ENCODE peak calls at places on chromosome 1, in eight cellular contexts. B is transverse colon, K is ovary, C is coronary artery, G is foreskin fibroblast, M is A549, Q is OCI-LY7, H is fibroblast of mammary gland. L is an unnamed sample.

GRCh38 chr1:105632342-105633196 is 1423.9 kb upstream of the PRMT6 start:
- DNase-seq in B (peak; percentile 17), K (no peak), C (no peak), G (no peak), M (no peak), Q (no peak), H (no peak), L (no peak)

GRCh38 chr1:176046926-176047325 is 160.2 kb downstream of the COP1 start:
- DNase-seq in B (no peak), K (no peak), C (no peak), G (no peak), M (no peak), Q (no peak), H (no peak), L (no peak)

GRCh38 chr1:171948491-171948890 is 107.2 kb downstream of the DNM3 start:
- DNase-seq in B (no peak), K (no peak), C (no peak), G (peak; percentile 52), M (no peak), Q (no peak), H (peak; percentile 14), L (no peak)

GRCh38 chr1:54407957-54408700 is 1.9 kb upstream of the SSBP3 start:
- DNase-seq in B (no peak), K (peak; percentile 59), C (no peak), G (peak; percentile 92), M (peak; percentile 74), Q (no peak), H (peak; percentile 93), L (peak; percentile 91)

GRCh38 chr1:208154040-208154439 is 90.1 kb downstream of the PLXNA2 start:
- DNase-seq in B (peak; percentile 75), K (no peak), C (no peak), G (no peak), M (no peak), Q (no peak), H (no peak), L (no peak)

GRCh38 chr1:168227620-168228019 is 1.8 kb downstream of the SFT2D2 start:
- DNase-seq in B (no peak), K (no peak), C (no peak), G (peak; percentile 34), M (no peak), Q (no peak), H (peak; percentile 80), L (no peak)

GRCh38 chr1:80251591-80251990 is 1245.1 kb upstream of the ADGRL4 start:
- DNase-seq in B (no peak), K (no peak), C (no peak), G (peak; percentile 30), M (no peak), Q (no peak), H (peak; percentile 3), L (no peak)

GRCh38 chr1:153345187-153346066 is 3.2 kb downstream of the PGLYRP4 start:
- DNase-seq in B (no peak), K (no peak), C (peak; percentile 57), G (no peak), M (no peak), Q (no peak), H (no peak), L (no peak)

GRCh38 chr1:5847013-5847654 is 145.1 kb downstream of the NPHP4 start:
- DNase-seq in B (no peak), K (no peak), C (no peak), G (peak; percentile 49), M (no peak), Q (no peak), H (peak; percentile 12), L (no peak)

DNA sequence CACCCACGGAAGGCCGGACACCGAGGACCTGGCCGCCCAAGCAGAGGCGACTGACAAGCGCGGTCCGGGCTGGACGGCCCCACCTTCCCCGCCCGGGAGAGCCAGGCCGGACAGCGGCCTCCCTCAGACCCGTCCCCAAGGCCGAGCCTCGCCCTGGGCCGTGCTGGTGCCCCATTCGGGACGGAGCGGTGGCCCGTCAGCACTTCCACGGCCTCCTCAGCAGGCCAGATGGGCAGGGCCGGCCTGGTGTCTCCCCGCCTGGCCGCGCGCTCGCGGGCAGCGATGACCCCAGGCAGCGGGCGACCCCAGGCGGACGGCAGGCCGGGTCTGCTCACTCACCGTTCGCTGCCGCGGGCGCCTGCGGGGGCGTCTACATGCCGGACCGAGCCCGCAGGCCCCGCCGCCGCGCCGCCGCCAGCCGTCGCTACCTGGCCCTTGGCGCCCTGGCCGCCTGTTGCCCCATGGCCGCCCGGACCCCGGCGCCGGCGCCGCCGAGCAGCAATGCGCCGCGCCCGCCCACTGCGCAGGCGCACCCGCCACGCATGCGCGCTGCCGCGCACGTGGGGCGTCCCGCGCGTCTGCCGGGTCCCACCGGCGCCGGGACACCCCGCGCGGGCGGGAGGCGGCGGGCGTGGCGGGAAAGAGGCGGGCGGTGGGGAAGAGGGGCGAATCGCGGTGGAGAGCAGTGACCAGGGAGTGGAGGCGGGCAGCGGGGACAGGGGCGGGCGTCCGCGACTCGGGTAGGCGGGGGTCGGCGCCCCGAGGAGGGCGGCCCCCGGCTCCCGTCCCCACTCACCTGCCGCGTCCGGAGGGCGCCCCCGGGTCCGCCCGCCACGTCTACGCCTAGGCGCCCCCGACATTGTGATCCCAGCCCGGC is at the start of gene NADK:
- DNase-seq in B (peak; percentile 70), K (peak; percentile 82), C (no peak), G (peak; percentile 86), M (peak; percentile 45), Q (peak; percentile 84), H (peak; percentile 39), L (peak; percentile 25)
- TF ChIP-seq CTCF in B (no peak), K (no peak), C (no peak), G (no peak), M (no peak), Q (no peak), H (no peak), L (no peak)

GRCh38 chr1:1123581-1124507 is 8.0 kb upstream of the C1orf159 start:
- DNase-seq in B (peak; percentile 8), K (no peak), C (no peak), G (peak; percentile 58), M (no peak), Q (no peak), H (peak; percentile 37), L (peak; percentile 61)

GRCh38 chr1:1124508-1124785 is 8.6 kb upstream of the C1orf159 start:
- DNase-seq in B (peak; percentile 72), K (no peak), C (no peak), G (no peak), M (no peak), Q (no peak), H (no peak), L (no peak)

GRCh38 chr1:1121611-1122077 is 5.8 kb upstream of the C1orf159 start:
- DNase-seq in B (peak; percentile 33), K (no peak), C (no peak), G (no peak), M (no peak), Q (no peak), H (no peak), L (no peak)

GRCh38 chr1:1122078-1122811 is 6.4 kb upstream of the C1orf159 start:
- DNase-seq in B (peak; percentile 90), K (peak; percentile 81), C (no peak), G (peak; percentile 90), M (peak; percentile 58), Q (peak; percentile 81), H (peak; percentile 57), L (peak; percentile 43)

DNA sequence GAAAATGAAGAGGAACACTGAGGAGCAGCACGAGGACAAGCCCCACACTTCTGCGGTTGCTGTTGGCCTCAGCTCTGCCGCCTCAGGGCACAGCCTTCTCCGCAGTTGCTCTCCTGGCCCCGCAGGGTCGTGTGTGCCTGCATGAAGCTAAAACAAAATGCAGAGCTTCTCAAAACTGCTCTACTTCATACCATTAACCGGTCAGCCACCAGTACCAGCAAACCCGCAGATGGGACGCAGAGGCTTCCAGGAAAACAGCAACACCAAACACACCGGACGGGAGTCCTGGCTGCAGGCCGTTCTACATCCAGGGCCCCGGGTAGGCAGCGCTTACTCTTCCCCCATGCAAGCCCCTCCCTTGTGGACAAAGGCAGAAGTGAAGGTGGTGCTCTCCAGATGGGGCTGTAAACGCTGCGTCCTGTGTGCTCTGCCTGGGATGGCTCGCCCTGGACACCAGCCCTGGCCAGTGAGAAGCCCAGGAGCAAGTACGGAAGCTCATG is 7.1 kb upstream of the C1orf159 start:
- DNase-seq in B (peak; percentile 69), K (no peak), C (no peak), G (peak; percentile 68), M (no peak), Q (no peak), H (no peak), L (peak; percentile 47)
- TF ChIP-seq CTCF in B (peak; percentile 58), K (no peak), C (no peak), G (no peak), M (no peak), Q (no peak), H (no peak), L (peak; percentile 27)

GRCh38 chr1:76031496-76031895 is 43.0 kb upstream of the ST6GALNAC3 start:
- DNase-seq in B (no peak), K (no peak), C (no peak), G (no peak), M (no peak), Q (no peak), H (no peak), L (no peak)

GRCh38 chr1:76037314-76037713 is 37.2 kb upstream of the ST6GALNAC3 start:
- DNase-seq in B (no peak), K (no peak), C (no peak), G (no peak), M (no peak), Q (no peak), H (no peak), L (no peak)

GRCh38 chr1:76038306-76039004 is 36.1 kb upstream of the ST6GALNAC3 start:
- DNase-seq in B (no peak), K (no peak), C (no peak), G (peak; percentile 4), M (no peak), Q (no peak), H (no peak), L (peak; percentile 15)

GRCh38 chr1:76033800-76034475 is 40.6 kb upstream of the ST6GALNAC3 start:
- DNase-seq in B (no peak), K (no peak), C (no peak), G (no peak), M (no peak), Q (no peak), H (no peak), L (no peak)

GRCh38 chr1:76035053-76035452 is 39.5 kb upstream of the ST6GALNAC3 start:
- DNase-seq in B (no peak), K (no peak), C (no peak), G (peak; percentile 45), M (peak; percentile 5), Q (no peak), H (peak; percentile 15), L (no peak)
- TF ChIP-seq CTCF in B (peak; percentile 48), K (no peak), C (no peak), G (peak; percentile 11), M (peak; percentile 38), Q (peak; percentile 28), H (peak; percentile 33), L (peak; percentile 59)

GRCh38 chr1:159800177-159800935 is 1.8 kb upstream of the FCRL6 start:
- DNase-seq in B (no peak), K (no peak), C (no peak), G (peak; percentile 14), M (no peak), Q (no peak), H (peak; percentile 39), L (no peak)

GRCh38 chr1:159799446-159799985 is 2.6 kb upstream of the FCRL6 start:
- DNase-seq in B (no peak), K (no peak), C (no peak), G (peak; percentile 31), M (no peak), Q (no peak), H (no peak), L (peak; percentile 28)

GRCh38 chr1:159802060-159802459 is at the start of gene FCRL6:
- DNase-seq in B (no peak), K (no peak), C (no peak), G (no peak), M (no peak), Q (no peak), H (no peak), L (no peak)

GRCh38 chr1:159804924-159805323 is 2.8 kb downstream of the FCRL6 start:
- DNase-seq in B (no peak), K (no peak), C (no peak), G (peak; percentile 43), M (no peak), Q (no peak), H (peak; percentile 70), L (peak; percentile 20)

GRCh38 chr1:159803946-159804695 is 2.0 kb downstream of the FCRL6 start:
- DNase-seq in B (no peak), K (no peak), C (no peak), G (no peak), M (no peak), Q (no peak), H (no peak), L (no peak)
- TF ChIP-seq CTCF in B (no peak), K (no peak), C (no peak), G (no peak), M (no peak), Q (no peak), H (no peak), L (peak; percentile 22)

L was measured in HFFc6.